ENCODE peak calls at places on chromosomes 5 and 9, in four cellular contexts. G is Peyer's patch, H is body of pancreas, B is upper lobe of right lung. O is an unnamed sample.
A peak's percentile ranks its signal among the peaks of the same experiment; 100 is the strongest.

GRCh38 chr5:62466228-62466627 is 53.7 kb downstream of the IPO11 start:
- DNase-seq in G (no peak), H (no peak), B (no peak), O (no peak)

GRCh38 chr5:161686881-161687280 is 1.4 kb downstream of the GABRA6 start:
- DNase-seq in G (no peak), H (no peak), B (no peak), O (no peak)

GRCh38 chr5:150513375-150514309 is 5.7 kb downstream of the NDST1 start:
- DNase-seq in G (no peak), H (peak; percentile 21), B (no peak), O (no peak)

GRCh38 chr9:90124961-90125360 is 517.7 kb downstream of the DIRAS2 start:
- DNase-seq in G (no peak), H (no peak), B (no peak), O (no peak)

GRCh38 chr5:68027519-68027918 is 188.0 kb upstream of the PIK3R1 start:
- DNase-seq in G (no peak), H (no peak), B (no peak), O (no peak)

GRCh38 chr5:123512631-123513461 is 869 bp downstream of the CSNK1G3 start:
- DNase-seq in G (peak; percentile 62), H (peak; percentile 42), B (peak; percentile 70), O (peak; percentile 35)

GRCh38 chr5:52884453-52884852 is 96.7 kb downstream of the ITGA1 start:
- DNase-seq in G (no peak), H (no peak), B (no peak), O (no peak)

GRCh38 chr5:115962239-115962564 is at the start of gene LVRN:
- DNase-seq in G (no peak), H (no peak), B (no peak), O (no peak)

GRCh38 chr5:154698681-154699275 is 56.4 kb upstream of the LARP1 start:
- DNase-seq in G (no peak), H (no peak), B (no peak), O (no peak)

GRCh38 chr5:127235136-127235535 is 55.5 kb upstream of the MEGF10 start:
- DNase-seq in G (no peak), H (no peak), B (no peak), O (no peak)

GRCh38 chr5:68745459-68745858 is 348.4 kb upstream of the SLC30A5 start:
- DNase-seq in G (no peak), H (no peak), B (no peak), O (no peak)

GRCh38 chr9:133545494-133546286 is 11.2 kb downstream of the ADAMTSL2 start:
- DNase-seq in G (no peak), H (no peak), B (no peak), O (no peak)

GRCh38 chr5:175824621-175825020 is 46.8 kb upstream of the CPLX2 start:
- DNase-seq in G (no peak), H (no peak), B (no peak), O (no peak)

GRCh38 chr5:168578506-168579205 is 512 bp downstream of the PANK3 start:
- DNase-seq in G (no peak), H (no peak), B (no peak), O (no peak)

GRCh38 chr5:156799171-156799570 is 50.9 kb upstream of the PPP1R2B start:
- DNase-seq in G (no peak), H (no peak), B (no peak), O (no peak)

GRCh38 chr5:180135967-180136641 is 64.5 kb upstream of the RNF130 start:
- DNase-seq in G (peak; percentile 34), H (no peak), B (no peak), O (no peak)

GRCh38 chr9:112443200-112443599 is 43.4 kb upstream of the KIAA1958 start:
- DNase-seq in G (peak; percentile 52), H (no peak), B (no peak), O (no peak)

GRCh38 chr9:114163517-114163924 is 8.2 kb downstream of the COL27A1 start:
- DNase-seq in G (no peak), H (peak; percentile 47), B (peak; percentile 75), O (no peak)

GRCh38 chr5:124956471-124957029 is 210.1 kb upstream of the ZNF608 start:
- DNase-seq in G (no peak), H (no peak), B (no peak), O (no peak)

GRCh38 chr9:20209421-20210340 is 412.6 kb downstream of the MLLT3 start:
- DNase-seq in G (no peak), H (no peak), B (no peak), O (no peak)

GRCh38 chr5:173625686-173626500 is 9.4 kb upstream of the BOD1 start:
- DNase-seq in G (no peak), H (no peak), B (no peak), O (no peak)

GRCh38 chr5:174348582-174348981 is 303.1 kb downstream of the NSG2 start:
- DNase-seq in G (no peak), H (no peak), B (no peak), O (no peak)

GRCh38 chr5:145689235-145689634 is 145.9 kb downstream of the PRELID2 start:
- DNase-seq in G (no peak), H (no peak), B (no peak), O (no peak)

GRCh38 chr5:78985407-78986223 is 505 bp upstream of the ARSB start:
- DNase-seq in G (peak; percentile 72), H (peak; percentile 50), B (no peak), O (no peak)

GRCh38 chr5:6443326-6443725 is 5.3 kb upstream of the UBE2QL1 start:
- DNase-seq in G (no peak), H (no peak), B (no peak), O (no peak)

GRCh38 chr9:17906204-17906840 is 327.5 kb downstream of the SH3GL2 start:
- DNase-seq in G (no peak), H (no peak), B (peak; percentile 64), O (no peak)

GRCh38 chr5:153775923-153776322 is 262.8 kb downstream of the FAM114A2 start:
- DNase-seq in G (no peak), H (no peak), B (no peak), O (no peak)

GRCh38 chr5:78627175-78627574 is 21.4 kb downstream of the LHFPL2 start:
- DNase-seq in G (no peak), H (no peak), B (no peak), O (no peak)

GRCh38 chr9:115022760-115023434 is 92.5 kb upstream of the TNFSF8 start:
- DNase-seq in G (no peak), H (no peak), B (no peak), O (no peak)

GRCh38 chr5:14109041-14109747 is 33.9 kb upstream of the TRIO start:
- DNase-seq in G (no peak), H (no peak), B (no peak), O (no peak)

GRCh38 chr5:166671818-166672217 is 1619.6 kb upstream of the WWC1 start:
- DNase-seq in G (no peak), H (no peak), B (no peak), O (no peak)

GRCh38 chr9:98365227-98365669 is 109.8 kb upstream of the TBC1D2 start:
- DNase-seq in G (no peak), H (no peak), B (no peak), O (no peak)

GRCh38 chr9:133726401-133727276 is 11.5 kb downstream of the SARDH start:
- DNase-seq in G (peak; percentile 63), H (peak; percentile 51), B (peak; percentile 39), O (peak; percentile 27)

GRCh38 chr9:126499005-126499910 is 114.5 kb upstream of the LMX1B start:
- DNase-seq in G (no peak), H (peak; percentile 36), B (peak; percentile 75), O (peak; percentile 40)

GRCh38 chr9:11319477-11320060 is 706.8 kb upstream of the PTPRD start:
- DNase-seq in G (no peak), H (no peak), B (no peak), O (no peak)

GRCh38 chr9:77589046-77589795 is 58.9 kb downstream of the GNA14 start:
- DNase-seq in G (no peak), H (no peak), B (no peak), O (no peak)
- H3K4me3 ChIP-seq in G (no peak overlapping the region), H (no peak overlapping the region), B (no peak overlapping the region), O (no peak overlapping the region)

DNA sequence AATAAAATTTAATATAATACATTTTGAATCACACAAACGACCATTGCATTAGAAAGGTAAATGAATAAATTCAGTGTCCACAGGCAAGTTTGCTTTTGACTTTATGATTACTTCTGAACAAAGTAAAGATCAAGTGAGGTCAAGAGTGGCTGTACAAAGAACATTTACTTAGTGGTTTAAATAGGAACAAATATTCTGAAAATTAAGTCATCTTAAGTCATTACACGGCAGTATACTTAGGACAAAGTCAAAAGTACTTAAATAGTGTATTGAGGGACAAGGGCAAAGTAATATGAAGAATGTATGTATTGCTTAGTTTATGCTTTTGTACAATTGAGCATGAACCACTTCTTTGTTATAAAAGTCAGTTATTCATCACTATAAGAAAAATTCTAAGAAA is 1511.2 kb upstream of the CDH9 start:
- DNase-seq in G (no peak), H (no peak), B (no peak), O (no peak)
- H3K9me3 ChIP-seq in G (no peaks in the 10 kb centered on the region), H (no peaks in the 10 kb centered on the region), B (no peaks in the 10 kb centered on the region), O (no peaks in the 10 kb centered on the region)

GRCh38 chr5:139660916-139661814 is 13.0 kb downstream of the CXXC5 start:
- DNase-seq in G (peak; percentile 82), H (peak; percentile 85), B (peak; percentile 93), O (no peak)

GRCh38 chr5:139658928-139659667 is 10.9 kb downstream of the CXXC5 start:
- DNase-seq in G (no peak), H (no peak), B (peak; percentile 68), O (no peak)

GRCh38 chr5:139658501-139658927 is 10.4 kb downstream of the CXXC5 start:
- DNase-seq in G (no peak), H (no peak), B (peak; percentile 77), O (no peak)

GRCh38 chr5:139660105-139660915 is 12.2 kb downstream of the CXXC5 start:
- DNase-seq in G (peak; percentile 75), H (peak; percentile 91), B (peak; percentile 91), O (no peak)

GRCh38 chr5:139659673-139660072 is 11.5 kb downstream of the CXXC5 start:
- DNase-seq in G (no peak), H (no peak), B (peak; percentile 71), O (no peak)
- H3K4me3 ChIP-seq in G (peak overlapping the region; percentile 28), H (no peak overlapping the region), B (peak overlapping the region; percentile 39), O (no peak overlapping the region)

GRCh38 chr5:2557435-2557834 is 194.0 kb downstream of the IRX2 start:
- DNase-seq in G (no peak), H (no peak), B (no peak), O (no peak)

GRCh38 chr5:2563046-2563445 is 188.4 kb downstream of the IRX2 start:
- DNase-seq in G (no peak), H (no peak), B (no peak), O (no peak)

GRCh38 chr5:2562036-2562435 is 189.4 kb downstream of the IRX2 start:
- DNase-seq in G (no peak), H (no peak), B (no peak), O (no peak)

GRCh38 chr5:2556375-2556966 is 195.0 kb downstream of the IRX2 start:
- DNase-seq in G (no peak), H (no peak), B (no peak), O (no peak)

GRCh38 chr5:2560435-2560834 is 191.0 kb downstream of the IRX2 start:
- DNase-seq in G (no peak), H (no peak), B (no peak), O (no peak)
- H3K9me3 ChIP-seq in G (no peaks in the 10 kb centered on the region), H (no peaks in the 10 kb centered on the region), B (no peaks in the 10 kb centered on the region), O (no peaks in the 10 kb centered on the region)

GRCh38 chr9:129283290-129283691 is 105.2 kb upstream of the IER5L start:
- DNase-seq in G (peak; percentile 43), H (peak; percentile 4), B (peak; percentile 66), O (no peak)
- H3K4me3 ChIP-seq in G (peak overlapping the region; percentile 39), H (no peak overlapping the region), B (peak overlapping the region; percentile 60), O (no peak overlapping the region)

O was measured in CD8-positive, alpha-beta memory T cell.